ENCODE peak calls at places on chromosomes 1 and 21, in five cellular contexts. J is fibroblast of pulmonary artery, O is BJ, U is RCC 7860, D is NCI-H1105 treated with DMSO at 0.1 percent for 48 hours. P is an unnamed sample.

GRCh38 chr1:43530483-43531452 is at the start of gene PTPRF:
- DNase-seq in J (peak), O (no peak), U (peak), D (peak), P (no peak)

GRCh38 chr21:20999567-21000169 is 1.5 kb downstream of the NCAM2 start:
- DNase-seq in J (peak), O (no peak), U (no peak), D (peak), P (no peak)

GRCh38 chr1:30782361-30783243 is 25.0 kb upstream of the LAPTM5 start:
- DNase-seq in J (peak), O (no peak), U (peak), D (peak), P (peak)

GRCh38 chr1:238176441-238176840 is 285.7 kb upstream of the ZP4 start:
- DNase-seq in J (no peak), O (no peak), U (no peak), D (no peak), P (no peak)

GRCh38 chr1:172343246-172344099 is 77.0 kb upstream of the C1orf105 start:
- DNase-seq in J (peak), O (peak), U (peak), D (no peak), P (no peak)

GRCh38 chr21:34022557-34023335 is 50.6 kb upstream of the MRPS6 start:
- DNase-seq in J (no peak), O (no peak), U (no peak), D (no peak), P (no peak)

GRCh38 chr1:180674603-180675530 is 43.0 kb downstream of the XPR1 start:
- DNase-seq in J (peak), O (no peak), U (no peak), D (no peak), P (no peak)

GRCh38 chr1:72282271-72282656 is at the start of gene NEGR1:
- DNase-seq in J (peak), O (no peak), U (peak), D (peak), P (peak)

GRCh38 chr1:213067366-213067765 is 16.3 kb downstream of the RPS6KC1 start:
- DNase-seq in J (peak), O (no peak), U (no peak), D (no peak), P (no peak)

GRCh38 chr21:45084121-45084520 is 9.7 kb downstream of the ADARB1 start:
- DNase-seq in J (no peak), O (no peak), U (no peak), D (no peak), P (no peak)

GRCh38 chr1:44515416-44515815 is 110.4 kb downstream of the RNF220 start:
- DNase-seq in J (no peak), O (no peak), U (peak), D (no peak), P (no peak)

GRCh38 chr1:110003747-110004428 is 19.3 kb downstream of the AHCYL1 start:
- DNase-seq in J (peak), O (peak), U (peak), D (no peak), P (peak)

GRCh38 chr1:62076286-62076685 is 118.4 kb upstream of the L1TD1 start:
- DNase-seq in J (peak), O (no peak), U (peak), D (no peak), P (no peak)

GRCh38 chr1:46697053-46697452 is 21.9 kb downstream of the EFCAB14 start:
- DNase-seq in J (no peak), O (no peak), U (no peak), D (no peak), P (no peak)

GRCh38 chr1:52814465-52814864 is 28.1 kb upstream of the ZYG11A start:
- DNase-seq in J (peak), O (no peak), U (no peak), D (no peak), P (no peak)

GRCh38 chr21:21688877-21689276 is 690.7 kb downstream of the NCAM2 start:
- DNase-seq in J (peak), O (no peak), U (no peak), D (peak), P (no peak)

GRCh38 chr1:161478985-161479384 is 26.3 kb upstream of the FCGR2A start:
- DNase-seq in J (no peak), O (no peak), U (no peak), D (no peak), P (no peak)

GRCh38 chr21:28215214-28215954 is 777.3 kb downstream of the LTN1 start:
- DNase-seq in J (peak), O (peak), U (no peak), D (no peak), P (no peak)

GRCh38 chr1:201711101-201711597 is 117.8 kb upstream of the IPO9 start:
- DNase-seq in J (no peak), O (no peak), U (no peak), D (no peak), P (peak)

GRCh38 chr21:37047079-37047478 is 25.8 kb downstream of the PIGP start:
- DNase-seq in J (no peak), O (no peak), U (no peak), D (no peak), P (no peak)

GRCh38 chr1:154141240-154141639 is 13.6 kb downstream of the NUP210L start:
- DNase-seq in J (peak), O (peak), U (no peak), D (no peak), P (no peak)

GRCh38 chr1:70992521-70992920 is 55.1 kb downstream of the PTGER3 start:
- DNase-seq in J (no peak), O (no peak), U (no peak), D (no peak), P (no peak)

GRCh38 chr1:199029401-199029800 is 390.6 kb downstream of the PTPRC start:
- DNase-seq in J (peak), O (no peak), U (peak), D (no peak), P (no peak)

GRCh38 chr1:98940680-98941079 is 64.0 kb downstream of the PLPPR5 start:
- DNase-seq in J (peak), O (no peak), U (no peak), D (no peak), P (no peak)

GRCh38 chr1:117096871-117097842 is 24.4 kb downstream of the TRIM45 start:
- DNase-seq in J (peak), O (no peak), U (no peak), D (no peak), P (no peak)

GRCh38 chr1:68795956-68796355 is 299.1 kb upstream of the DEPDC1 start:
- DNase-seq in J (no peak), O (no peak), U (no peak), D (no peak), P (no peak)

GRCh38 chr21:34635307-34635706 is 20.4 kb upstream of the RCAN1 start:
- DNase-seq in J (no peak), O (no peak), U (no peak), D (no peak), P (no peak)

GRCh38 chr1:212920895-212921294 is 29.4 kb upstream of the VASH2 start:
- DNase-seq in J (no peak), O (no peak), U (no peak), D (no peak), P (no peak)

GRCh38 chr1:179091691-179092165 is 9.9 kb downstream of the TOR3A start:
- DNase-seq in J (peak), O (no peak), U (no peak), D (no peak), P (no peak)